ENCODE peak calls at places on chromosomes 7 and 10, in ten cellular contexts. M is NCI-H2029, U is T-helper 2 cell, Q is cardiac septum, X is A673, V is colonic mucosa, B is T-helper 17 cell, Z is T follicular helper cell, H is NCI-H345, K is kidney tubule cell. S is an unnamed sample.

GRCh38 chr7:55127622-55128081 is 108.8 kb downstream of the EGFR start:
- DNase-seq in M (peak; percentile 96), U (no peak), Q (no peak), X (no peak), V (peak; percentile 73), B (no peak), Z (no peak), H (peak; percentile 95), K (no peak), S (no peak)

GRCh38 chr10:43227911-43228782 is 38.7 kb downstream of the RASGEF1A start:
- DNase-seq in M (no peak), U (no peak), Q (peak; percentile 59), X (no peak), V (no peak), B (peak; percentile 1), Z (no peak), H (no peak), K (no peak), S (no peak)

GRCh38 chr10:58704226-58705200 is 191.8 kb downstream of the BICC1 start:
- DNase-seq in M (no peak), U (no peak), Q (no peak), X (no peak), V (no peak), B (no peak), Z (no peak), H (no peak), K (no peak), S (peak; percentile 47)

GRCh38 chr7:22725585-22725984 is 1.4 kb upstream of the IL6 start:
- DNase-seq in M (no peak), U (peak; percentile 29), Q (no peak), X (peak; percentile 53), V (no peak), B (no peak), Z (no peak), H (no peak), K (peak; percentile 36), S (no peak)

GRCh38 chr10:89837173-89838001 is 136.0 kb downstream of the KIF20B start:
- DNase-seq in M (no peak), U (peak; percentile 37), Q (no peak), X (peak; percentile 9), V (peak; percentile 50), B (peak; percentile 12), Z (no peak), H (no peak), K (peak; percentile 30), S (peak; percentile 45)

GRCh38 chr10:470339-471003 is 219.0 kb downstream of the DIP2C start:
- DNase-seq in M (no peak), U (peak; percentile 85), Q (no peak), X (no peak), V (no peak), B (peak; percentile 22), Z (peak; percentile 18), H (no peak), K (no peak), S (no peak)

GRCh38 chr10:100186253-100186780 is 488 bp upstream of the ERLIN1 start:
- DNase-seq in M (no peak), U (no peak), Q (no peak), X (peak; percentile 76), V (peak; percentile 56), B (no peak), Z (no peak), H (peak; percentile 32), K (peak; percentile 57), S (peak; percentile 58)

GRCh38 chr10:74145133-74145532 is 5.5 kb downstream of the AP3M1 start:
- DNase-seq in M (no peak), U (no peak), Q (no peak), X (no peak), V (no peak), B (no peak), Z (no peak), H (no peak), K (no peak), S (peak; percentile 69)

GRCh38 chr10:49622426-49623425 is 8.9 kb downstream of the CHAT start:
- DNase-seq in M (no peak), U (no peak), Q (peak; percentile 24), X (no peak), V (no peak), B (no peak), Z (no peak), H (no peak), K (no peak), S (no peak)

GRCh38 chr7:64494912-64495461 is 67.9 kb downstream of the ZNF680 start:
- DNase-seq in M (peak; percentile 40), U (no peak), Q (no peak), X (no peak), V (no peak), B (no peak), Z (no peak), H (no peak), K (peak; percentile 17), S (peak; percentile 5)

GRCh38 chr10:3330687-3331086 is 158.1 kb upstream of the PITRM1 start:
- DNase-seq in M (no peak), U (peak; percentile 11), Q (no peak), X (no peak), V (no peak), B (no peak), Z (no peak), H (no peak), K (peak; percentile 56), S (no peak)

GRCh38 chr7:112531675-112532074 is 50.9 kb downstream of the LSMEM1 start:
- DNase-seq in M (no peak), U (no peak), Q (no peak), X (no peak), V (no peak), B (no peak), Z (no peak), H (no peak), K (no peak), S (no peak)

GRCh38 chr7:17408245-17408903 is 109.9 kb downstream of the AHR start:
- DNase-seq in M (no peak), U (no peak), Q (no peak), X (no peak), V (peak; percentile 30), B (no peak), Z (no peak), H (no peak), K (peak; percentile 94), S (peak; percentile 55)

GRCh38 chr10:104622598-104623209 is 18.4 kb upstream of the SORCS3 start:
- DNase-seq in M (no peak), U (no peak), Q (no peak), X (no peak), V (no peak), B (no peak), Z (no peak), H (peak; percentile 5), K (peak; percentile 68), S (no peak)

GRCh38 chr10:8468477-8468876 is 414.0 kb downstream of the GATA3 start:
- DNase-seq in M (no peak), U (no peak), Q (no peak), X (no peak), V (no peak), B (no peak), Z (no peak), H (no peak), K (no peak), S (no peak)

GRCh38 chr10:129319934-129320333 is 147.1 kb upstream of the MGMT start:
- DNase-seq in M (no peak), U (no peak), Q (no peak), X (no peak), V (no peak), B (no peak), Z (no peak), H (no peak), K (peak; percentile 40), S (no peak)

GRCh38 chr10:58299580-58299979 is 30.6 kb downstream of the CISD1 start:
- DNase-seq in M (no peak), U (peak; percentile 55), Q (peak; percentile 77), X (peak; percentile 73), V (peak; percentile 76), B (peak; percentile 16), Z (peak; percentile 39), H (peak; percentile 27), K (peak; percentile 63), S (peak; percentile 70)

GRCh38 chr10:127300868-127301321 is 104.5 kb upstream of the INSYN2A start:
- DNase-seq in M (no peak), U (no peak), Q (no peak), X (no peak), V (peak; percentile 63), B (no peak), Z (no peak), H (no peak), K (peak; percentile 77), S (no peak)

GRCh38 chr7:17040701-17041100 is 158.9 kb upstream of the AGR3 start:
- DNase-seq in M (no peak), U (no peak), Q (no peak), X (peak; percentile 46), V (no peak), B (no peak), Z (no peak), H (no peak), K (no peak), S (no peak)

GRCh38 chr10:91000470-91000869 is 79.6 kb upstream of the ANKRD1 start:
- DNase-seq in M (no peak), U (no peak), Q (no peak), X (no peak), V (no peak), B (no peak), Z (no peak), H (no peak), K (no peak), S (no peak)

GRCh38 chr7:47186316-47186715 is 395.6 kb downstream of the TNS3 start:
- DNase-seq in M (no peak), U (no peak), Q (no peak), X (no peak), V (no peak), B (no peak), Z (no peak), H (no peak), K (no peak), S (no peak)

GRCh38 chr7:134535272-134535918 is 8.0 kb downstream of the AKR1B10 start:
- DNase-seq in M (no peak), U (no peak), Q (no peak), X (no peak), V (no peak), B (no peak), Z (no peak), H (no peak), K (no peak), S (no peak)

GRCh38 chr10:128078136-128078969 is 47.9 kb downstream of the MKI67 start:
- DNase-seq in M (no peak), U (peak; percentile 30), Q (no peak), X (peak; percentile 52), V (peak; percentile 43), B (peak; percentile 30), Z (peak; percentile 18), H (peak; percentile 32), K (peak; percentile 52), S (peak; percentile 87)

GRCh38 chr10:26488344-26488743 is 50.2 kb downstream of the APBB1IP start:
- DNase-seq in M (no peak), U (no peak), Q (no peak), X (no peak), V (no peak), B (no peak), Z (no peak), H (no peak), K (peak; percentile 89), S (no peak)

GRCh38 chr7:137501561-137501960 is 158.0 kb upstream of the PTN start:
- DNase-seq in M (no peak), U (no peak), Q (no peak), X (no peak), V (no peak), B (no peak), Z (no peak), H (no peak), K (no peak), S (no peak)

GRCh38 chr10:13703997-13704536 is 117.3 kb downstream of the PRPF18 start:
- DNase-seq in M (no peak), U (no peak), Q (no peak), X (no peak), V (no peak), B (no peak), Z (no peak), H (no peak), K (peak; percentile 30), S (no peak)